ENCODE peak calls at places on chromosomes 5 and 9, in nine cellular contexts. V is HCT116, S is uterus, E is ovary, M is right lobe of liver, F is IMR-90, D is endothelial cell of umbilical vein, W is heart left ventricle, R is A549. C is an unnamed sample.

GRCh38 chr9:127662617-127663016 is 44.2 kb upstream of the CFAP157 start:
- DNase-seq in V (no peak), S (no peak), E (no peak), M (no peak), F (no peak), D (no peak), W (no peak), R (no peak), C (no peak)

GRCh38 chr5:90096415-90097081 is 313.0 kb downstream of the CETN3 start:
- DNase-seq in V (peak; percentile 91), S (peak; percentile 51), E (no peak), M (no peak), F (peak; percentile 52), D (peak; percentile 47), W (no peak), R (peak; percentile 62), C (no peak)

GRCh38 chr9:127107344-127108181 is 14.9 kb downstream of the ANGPTL2 start:
- DNase-seq in V (no peak), S (no peak), E (no peak), M (no peak), F (no peak), D (no peak), W (no peak), R (no peak), C (no peak)

GRCh38 chr5:115398726-115399125 is 102.3 kb upstream of the CCDC112 start:
- DNase-seq in V (no peak), S (no peak), E (no peak), M (no peak), F (peak; percentile 94), D (no peak), W (no peak), R (no peak), C (no peak)

GRCh38 chr9:98081477-98082219 is 25.1 kb downstream of the NANS start:
- DNase-seq in V (no peak), S (peak; percentile 39), E (no peak), M (peak; percentile 71), F (peak; percentile 50), D (peak; percentile 56), W (no peak), R (peak; percentile 57), C (no peak)

GRCh38 chr9:122941560-122942234 is 877 bp downstream of the RABGAP1 start:
- DNase-seq in V (no peak), S (no peak), E (no peak), M (no peak), F (peak; percentile 76), D (peak; percentile 67), W (no peak), R (no peak), C (peak; percentile 52)

GRCh38 chr5:179297486-179298180 is 47.6 kb downstream of the ADAMTS2 start:
- DNase-seq in V (no peak), S (no peak), E (no peak), M (peak; percentile 50), F (no peak), D (no peak), W (no peak), R (no peak), C (peak; percentile 61)

GRCh38 chr5:142935014-142935413 is 164.8 kb downstream of the ARHGAP26 start:
- DNase-seq in V (no peak), S (no peak), E (no peak), M (no peak), F (no peak), D (no peak), W (no peak), R (no peak), C (no peak)

GRCh38 chr9:38228331-38229122 is 159.5 kb upstream of the SHB start:
- DNase-seq in V (no peak), S (no peak), E (no peak), M (no peak), F (no peak), D (no peak), W (no peak), R (no peak), C (no peak)

GRCh38 chr9:136863623-136864273 is 2.4 kb downstream of the EDF1 start:
- DNase-seq in V (no peak), S (no peak), E (no peak), M (peak; percentile 52), F (no peak), D (no peak), W (no peak), R (no peak), C (no peak)

GRCh38 chr9:136862849-136863622 is 3.1 kb downstream of the EDF1 start:
- DNase-seq in V (no peak), S (no peak), E (no peak), M (peak; percentile 56), F (no peak), D (no peak), W (no peak), R (no peak), C (peak; percentile 63)

GRCh38 chr9:136865768-136866103 is 372 bp downstream of the EDF1 start:
- DNase-seq in V (no peak), S (peak; percentile 41), E (no peak), M (peak; percentile 79), F (no peak), D (no peak), W (no peak), R (no peak), C (peak; percentile 74)

GRCh38 chr9:136867480-136867879 is 1.4 kb upstream of the EDF1 start:
- DNase-seq in V (no peak), S (no peak), E (no peak), M (no peak), F (no peak), D (no peak), W (no peak), R (no peak), C (no peak)

DNA sequence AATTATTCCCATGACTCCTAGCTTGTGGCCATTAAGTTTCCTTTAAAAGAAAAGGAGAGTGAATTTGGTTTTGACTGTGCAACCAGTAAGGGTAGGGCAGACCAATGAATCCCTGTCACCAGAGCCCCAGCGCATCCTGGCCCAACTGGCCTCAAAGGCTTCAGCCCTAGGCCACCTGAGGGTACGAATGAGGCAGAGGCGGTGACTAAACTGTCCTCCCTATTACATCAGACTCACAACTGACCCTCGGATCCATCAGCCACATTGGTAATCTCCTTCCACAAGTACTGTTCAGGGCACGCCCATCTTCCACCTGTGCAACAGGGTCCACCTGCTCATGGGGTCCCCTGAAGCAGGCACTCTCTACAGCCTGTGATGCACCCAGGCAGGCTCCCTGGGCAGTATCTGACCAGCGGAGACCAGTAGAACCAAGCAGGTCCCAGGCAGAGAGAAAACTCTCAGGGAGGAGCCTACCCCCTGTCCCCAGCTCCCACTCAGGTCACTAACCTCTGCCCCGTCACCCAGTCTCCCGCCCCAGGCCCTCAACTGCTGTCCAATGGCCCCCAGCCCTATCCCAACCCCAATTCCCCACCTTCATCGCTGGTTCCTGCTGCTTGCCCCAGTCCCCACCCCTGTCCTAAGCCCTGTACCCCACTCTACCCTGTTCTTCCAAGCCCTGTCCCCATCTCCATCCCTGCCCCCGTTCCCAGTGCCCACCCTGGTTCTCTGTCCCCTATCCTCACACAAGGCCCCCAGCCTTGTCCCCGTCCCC is 926 bp downstream of the EDF1 start:
- DNase-seq in V (no peak), S (no peak), E (no peak), M (no peak), F (no peak), D (no peak), W (no peak), R (no peak), C (no peak)
- TF ChIP-seq CTCF in V (no peak), S (no peak), E (no peak), M (no peak), F (no peak), D (no peak), W (no peak), R (no peak), C (no peak)

DNA sequence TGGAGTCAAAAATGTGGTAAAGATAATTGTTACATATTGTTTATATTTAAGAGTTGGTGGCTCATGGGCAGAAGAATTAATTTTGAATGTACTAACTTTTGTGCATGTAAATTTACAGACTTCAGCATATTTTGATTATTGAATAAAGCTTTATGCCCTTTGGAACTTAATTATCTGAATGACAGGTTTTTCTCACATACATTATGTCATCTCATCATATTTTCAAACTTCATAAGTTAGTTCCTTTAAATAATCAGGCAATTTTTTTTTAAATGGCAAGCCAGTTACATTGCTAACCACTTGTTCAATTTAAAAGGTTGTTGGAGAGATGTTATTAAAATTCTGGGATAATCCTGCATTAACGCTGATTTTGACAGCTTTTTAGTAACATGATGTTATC is 184.6 kb upstream of the EDIL3 start:
- DNase-seq in V (no peak), S (no peak), E (no peak), M (no peak), F (no peak), D (no peak), W (no peak), R (no peak), C (no peak)
- H3K4me1 ChIP-seq in V (no peaks in the 10 kb centered on the region), S (no peaks in the 10 kb centered on the region), E (no peaks in the 10 kb centered on the region), M (no peaks in the 10 kb centered on the region), F (no peaks in the 10 kb centered on the region), D (no peaks in the 10 kb centered on the region), W (no peaks in the 10 kb centered on the region), R (no peaks in the 10 kb centered on the region), C (no peaks in the 10 kb centered on the region)

DNA sequence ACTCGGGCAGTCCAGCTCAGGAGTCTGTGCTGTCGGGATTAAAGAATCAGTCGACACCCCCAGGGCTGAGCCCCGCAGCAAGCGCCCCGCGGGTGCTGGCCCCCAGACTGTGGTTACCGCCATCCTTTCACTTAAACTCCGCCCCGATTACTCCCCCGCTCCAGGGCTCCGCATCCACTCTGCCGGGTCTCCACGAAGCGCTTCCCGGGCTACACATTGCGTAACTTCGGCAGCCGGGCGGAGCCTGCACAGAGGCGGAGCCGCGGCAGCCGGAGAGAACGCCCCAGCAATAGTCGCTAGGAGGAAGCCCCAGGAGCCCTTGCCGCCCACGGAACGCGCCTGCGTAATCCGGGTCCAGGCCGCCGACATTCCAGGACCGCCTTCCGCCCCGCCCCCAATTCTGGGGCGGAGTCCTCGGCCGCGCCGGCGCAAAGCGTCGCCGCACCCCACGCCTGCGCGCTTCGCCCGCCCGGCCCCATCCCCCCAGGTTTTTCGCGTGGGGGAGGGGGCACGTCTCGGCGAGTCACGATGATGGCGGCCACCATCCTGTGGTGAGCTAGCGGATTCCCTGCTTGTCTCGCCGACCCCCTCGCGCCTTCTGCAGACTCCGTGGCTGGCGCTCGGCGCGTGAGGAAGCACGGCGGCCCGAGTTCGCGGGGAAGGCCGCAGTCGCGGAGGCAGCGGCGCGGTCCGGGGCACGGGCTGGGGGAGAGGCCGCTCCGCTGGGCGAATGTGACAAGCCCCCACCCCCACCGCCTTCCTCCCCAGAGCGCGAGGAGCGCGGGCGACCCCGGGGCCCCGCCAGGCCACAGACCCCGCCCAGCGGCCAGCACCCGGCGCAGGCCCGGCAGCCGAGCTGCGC is at the start of gene RAD23B:
- DNase-seq in V (peak; percentile 94), S (peak; percentile 98), E (peak; percentile 99), M (peak; percentile 100), F (peak; percentile 98), D (peak; percentile 99), W (peak; percentile 99), R (peak; percentile 98), C (peak; percentile 99)
- TF ChIP-seq POLR2A in V (no peak), S (peak; percentile 96), E (peak; percentile 94), M (peak; percentile 91), F (peak; percentile 93), D (peak; percentile 73), W (peak; percentile 86), R (peak; percentile 85), C (peak; percentile 74)

GRCh38 chr5:146475906-146476305 is 28.8 kb downstream of the TCERG1 start:
- DNase-seq in V (no peak), S (no peak), E (no peak), M (no peak), F (peak; percentile 2), D (peak; percentile 47), W (no peak), R (no peak), C (no peak)

GRCh38 chr5:146474040-146474439 is 26.9 kb downstream of the TCERG1 start:
- DNase-seq in V (no peak), S (no peak), E (no peak), M (no peak), F (no peak), D (peak; percentile 17), W (no peak), R (no peak), C (no peak)

GRCh38 chr5:146475190-146475801 is 28.2 kb downstream of the TCERG1 start:
- DNase-seq in V (no peak), S (no peak), E (no peak), M (no peak), F (no peak), D (peak; percentile 77), W (no peak), R (no peak), C (no peak)
- TF ChIP-seq CTCF in V (peak; percentile 51), S (no peak), E (no peak), M (no peak), F (peak; percentile 16), D (peak; percentile 32), W (no peak), R (no peak), C (no peak)